ENCODE peak calls at places on chromosomes 2 and 18, in ten cellular contexts. I is endodermal cell, Z is GM12865, H is NCI-H69, D is astrocyte, U is choroid plexus epithelial cell, O is HEK293T, L is iris pigment epithelial cell, J is ELR, M is mucosa of gallbladder. P is an unnamed sample.

GRCh38 chr2:42979416-42979869 is 187.1 kb upstream of the HAAO start:
- DNase-seq in I (peak; percentile 75), Z (no peak), H (no peak), D (no peak), U (no peak), O (no peak), L (no peak), J (no peak), M (peak; percentile 81), P (no peak)

GRCh38 chr2:185385157-185385556 is 353.4 kb upstream of the FSIP2 start:
- DNase-seq in I (no peak), Z (no peak), H (peak; percentile 11), D (peak; percentile 2), U (no peak), O (no peak), L (no peak), J (no peak), M (no peak), P (no peak)

GRCh38 chr2:172096661-172097547 is 5.8 kb downstream of the DLX2 start:
- DNase-seq in I (peak; percentile 78), Z (no peak), H (peak; percentile 65), D (peak; percentile 39), U (peak; percentile 41), O (no peak), L (peak; percentile 49), J (peak; percentile 90), M (no peak), P (no peak)

GRCh38 chr2:73870084-73870483 is 22.7 kb upstream of the ACTG2 start:
- DNase-seq in I (no peak), Z (no peak), H (no peak), D (peak; percentile 96), U (peak; percentile 97), O (no peak), L (peak; percentile 98), J (peak; percentile 48), M (peak; percentile 76), P (no peak)

GRCh38 chr2:165745916-165746315 is 48.1 kb downstream of the GALNT3 start:
- DNase-seq in I (no peak), Z (no peak), H (no peak), D (peak; percentile 80), U (peak; percentile 29), O (no peak), L (peak; percentile 43), J (no peak), M (no peak), P (no peak)

GRCh38 chr2:215895330-215895729 is 118.0 kb downstream of the MREG start:
- DNase-seq in I (no peak), Z (no peak), H (peak; percentile 72), D (no peak), U (no peak), O (no peak), L (no peak), J (no peak), M (no peak), P (no peak)

GRCh38 chr2:193103064-193103463 is 908.3 kb upstream of the TMEFF2 start:
- DNase-seq in I (no peak), Z (no peak), H (no peak), D (peak; percentile 25), U (peak; percentile 2), O (no peak), L (peak; percentile 40), J (peak; percentile 79), M (no peak), P (no peak)

GRCh38 chr2:178306351-178307073 is 112.2 kb downstream of the OSBPL6 start:
- DNase-seq in I (peak; percentile 88), Z (peak; percentile 76), H (peak; percentile 70), D (no peak), U (peak; percentile 68), O (peak; percentile 56), L (peak; percentile 53), J (peak; percentile 54), M (peak; percentile 37), P (peak; percentile 69)

GRCh38 chr2:20670315-20671035 is 3.5 kb downstream of the GDF7 start:
- DNase-seq in I (peak; percentile 75), Z (no peak), H (no peak), D (no peak), U (no peak), O (no peak), L (no peak), J (no peak), M (no peak), P (no peak)

GRCh38 chr2:3535794-3536681 is 16.7 kb upstream of the ADI1 start:
- DNase-seq in I (peak; percentile 63), Z (peak; percentile 48), H (no peak), D (peak; percentile 92), U (peak; percentile 95), O (no peak), L (peak; percentile 91), J (peak; percentile 92), M (peak; percentile 62), P (peak; percentile 56)

GRCh38 chr2:146579154-146579930 is 1265.5 kb upstream of the ACVR2A start:
- DNase-seq in I (no peak), Z (no peak), H (no peak), D (peak; percentile 64), U (peak; percentile 85), O (no peak), L (peak; percentile 84), J (peak; percentile 85), M (no peak), P (no peak)

GRCh38 chr18:49045585-49045984 is 94.8 kb upstream of the SMAD7 start:
- DNase-seq in I (peak; percentile 59), Z (no peak), H (peak; percentile 53), D (no peak), U (no peak), O (no peak), L (no peak), J (no peak), M (no peak), P (no peak)

GRCh38 chr18:5073026-5073944 is 123.8 kb downstream of the AKAIN1 start:
- DNase-seq in I (peak; percentile 76), Z (peak; percentile 44), H (peak; percentile 86), D (peak; percentile 8), U (peak; percentile 44), O (peak; percentile 26), L (peak; percentile 15), J (peak; percentile 20), M (no peak), P (peak; percentile 64)

GRCh38 chr2:229715895-229716507 is 1.6 kb upstream of the DNER start:
- DNase-seq in I (peak; percentile 79), Z (peak; percentile 45), H (peak; percentile 61), D (no peak), U (peak; percentile 46), O (peak; percentile 30), L (peak; percentile 15), J (peak; percentile 71), M (no peak), P (peak; percentile 52)

P was measured in KBM-7.